ENCODE peak calls at places on chromosomes 1 and 21, in eight cellular contexts. One of them, this sample, is unnamed.

GRCh38 chr21:44953628-44954021 is 13.8 kb downstream of the SLX9 start:
- DNase-seq in CD8-positive, alpha-beta T cell: no peak
- DNase-seq in pancreas: peak
- DNase-seq in brain microvascular endothelial cell: no peak
- DNase-seq in HL-60: no peak
- DNase-seq in fibroblast of the aortic adventitia: no peak
- DNase-seq in adrenal gland: no peak
- DNase-seq in colonic mucosa: no peak
- DNase-seq in this sample: no peak

GRCh38 chr1:180182721-180183311 is 28.1 kb downstream of the QSOX1 start:
- DNase-seq in adrenal gland: no peak
- DNase-seq in HL-60: no peak
- DNase-seq in colonic mucosa: no peak
- DNase-seq in brain microvascular endothelial cell: no peak
- DNase-seq in fibroblast of the aortic adventitia: no peak
- DNase-seq in pancreas: no peak
- DNase-seq in CD8-positive, alpha-beta T cell: no peak
- DNase-seq in this sample: no peak

GRCh38 chr1:186487163-186487562 is 26.2 kb upstream of the PDC start:
- DNase-seq in colonic mucosa: no peak
- DNase-seq in CD8-positive, alpha-beta T cell: no peak
- DNase-seq in adrenal gland: no peak
- DNase-seq in pancreas: no peak
- DNase-seq in brain microvascular endothelial cell: peak
- DNase-seq in HL-60: no peak
- DNase-seq in fibroblast of the aortic adventitia: no peak
- DNase-seq in this sample: no peak

GRCh38 chr1:41438711-41439110 is 45.8 kb downstream of the EDN2 start:
- DNase-seq in HL-60: no peak
- DNase-seq in colonic mucosa: no peak
- DNase-seq in fibroblast of the aortic adventitia: no peak
- DNase-seq in CD8-positive, alpha-beta T cell: no peak
- DNase-seq in pancreas: no peak
- DNase-seq in brain microvascular endothelial cell: no peak
- DNase-seq in adrenal gland: no peak
- DNase-seq in this sample: no peak

GRCh38 chr1:89516055-89516454 is 8.6 kb upstream of the LRRC8B start:
- DNase-seq in adrenal gland: no peak
- DNase-seq in HL-60: no peak
- DNase-seq in brain microvascular endothelial cell: peak
- DNase-seq in fibroblast of the aortic adventitia: peak
- DNase-seq in pancreas: no peak
- DNase-seq in colonic mucosa: no peak
- DNase-seq in CD8-positive, alpha-beta T cell: no peak
- DNase-seq in this sample: no peak

GRCh38 chr1:184661801-184662200 is 92.9 kb downstream of the EDEM3 start:
- DNase-seq in adrenal gland: no peak
- DNase-seq in fibroblast of the aortic adventitia: no peak
- DNase-seq in brain microvascular endothelial cell: no peak
- DNase-seq in CD8-positive, alpha-beta T cell: no peak
- DNase-seq in colonic mucosa: no peak
- DNase-seq in pancreas: no peak
- DNase-seq in HL-60: no peak
- DNase-seq in this sample: no peak

GRCh38 chr1:45612941-45613579 is 10.8 kb downstream of the CCDC17 start:
- DNase-seq in adrenal gland: no peak
- DNase-seq in CD8-positive, alpha-beta T cell: no peak
- DNase-seq in brain microvascular endothelial cell: no peak
- DNase-seq in colonic mucosa: no peak
- DNase-seq in fibroblast of the aortic adventitia: no peak
- DNase-seq in HL-60: no peak
- DNase-seq in pancreas: no peak
- DNase-seq in this sample: no peak

GRCh38 chr1:208203127-208203847 is 40.9 kb downstream of the PLXNA2 start:
- DNase-seq in HL-60: no peak
- DNase-seq in brain microvascular endothelial cell: peak
- DNase-seq in pancreas: peak
- DNase-seq in CD8-positive, alpha-beta T cell: no peak
- DNase-seq in fibroblast of the aortic adventitia: peak
- DNase-seq in colonic mucosa: peak
- DNase-seq in adrenal gland: no peak
- DNase-seq in this sample: no peak

GRCh38 chr1:114551400-114551799 is 30.0 kb downstream of the BCAS2 start:
- DNase-seq in pancreas: no peak
- DNase-seq in HL-60: no peak
- DNase-seq in brain microvascular endothelial cell: peak
- DNase-seq in fibroblast of the aortic adventitia: no peak
- DNase-seq in CD8-positive, alpha-beta T cell: no peak
- DNase-seq in colonic mucosa: no peak
- DNase-seq in adrenal gland: no peak
- DNase-seq in this sample: no peak

DNA sequence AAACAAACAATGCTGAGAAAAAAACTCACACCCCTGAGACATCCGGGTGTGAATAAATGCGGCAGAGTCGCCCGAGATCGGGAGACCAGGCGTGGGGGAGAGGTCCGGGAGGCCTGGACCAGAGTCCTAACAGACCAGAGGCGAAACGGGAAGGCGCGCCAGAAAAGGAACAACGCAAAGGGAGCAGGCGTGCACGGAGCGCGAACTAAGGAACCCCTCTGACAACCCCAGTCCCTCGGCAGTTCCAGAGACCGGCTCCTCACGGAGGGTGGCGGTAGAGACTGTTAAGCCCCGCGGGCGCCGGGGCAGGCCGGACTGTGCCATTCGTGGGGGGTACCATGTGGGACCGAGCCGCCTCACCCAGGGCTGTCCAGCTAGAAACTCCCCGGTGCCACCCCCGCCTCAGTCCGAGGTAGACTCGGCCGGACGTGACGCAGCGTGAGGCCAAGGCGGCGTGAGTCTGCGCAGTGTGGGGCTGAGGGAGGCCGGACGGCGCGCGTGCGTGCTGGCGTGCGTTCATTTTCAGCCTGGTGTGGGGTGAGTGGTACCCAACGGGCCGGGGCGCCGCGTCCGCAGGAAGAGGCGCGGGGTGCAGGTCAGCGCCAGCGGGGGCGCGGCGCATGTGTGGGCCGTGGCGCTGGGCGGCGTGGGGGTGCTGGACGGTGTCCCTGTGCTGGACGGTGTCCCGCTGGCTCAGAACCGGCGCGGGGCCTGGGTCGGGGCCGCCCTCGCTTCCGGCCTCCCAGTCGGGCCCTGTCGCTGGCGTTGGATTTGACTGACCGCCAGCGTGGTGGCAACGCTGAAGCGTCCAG is at the start of gene PARK7:
- DNase-seq in HL-60: peak
- DNase-seq in colonic mucosa: peak
- DNase-seq in brain microvascular endothelial cell: peak
- DNase-seq in fibroblast of the aortic adventitia: peak
- DNase-seq in adrenal gland: peak
- DNase-seq in CD8-positive, alpha-beta T cell: peak
- DNase-seq in pancreas: peak
- DNase-seq in this sample: peak
- TF ChIP-seq CTCF in HL-60: peak
- TF ChIP-seq CTCF in colonic mucosa: no peak
- TF ChIP-seq CTCF in brain microvascular endothelial cell: peak
- TF ChIP-seq CTCF in fibroblast of the aortic adventitia: peak
- TF ChIP-seq CTCF in adrenal gland: peak
- TF ChIP-seq CTCF in CD8-positive, alpha-beta T cell: peak
- TF ChIP-seq CTCF in pancreas: peak
- TF ChIP-seq CTCF in this sample: peak

GRCh38 chr1:243483084-243483845 is 227.4 kb downstream of the SDCCAG8 start:
- DNase-seq in brain microvascular endothelial cell: no peak
- DNase-seq in HL-60: no peak
- DNase-seq in fibroblast of the aortic adventitia: no peak
- DNase-seq in CD8-positive, alpha-beta T cell: no peak
- DNase-seq in pancreas: no peak
- DNase-seq in adrenal gland: no peak
- DNase-seq in colonic mucosa: no peak
- DNase-seq in this sample: no peak
- H3K4me3 ChIP-seq in brain microvascular endothelial cell: peak
- H3K4me3 ChIP-seq in HL-60: no peak
- H3K4me3 ChIP-seq in fibroblast of the aortic adventitia: no peak
- H3K4me3 ChIP-seq in CD8-positive, alpha-beta T cell: peak
- H3K4me3 ChIP-seq in pancreas: peak
- H3K4me3 ChIP-seq in adrenal gland: peak
- H3K4me3 ChIP-seq in colonic mucosa: peak
- H3K4me3 ChIP-seq in this sample: peak

DNA sequence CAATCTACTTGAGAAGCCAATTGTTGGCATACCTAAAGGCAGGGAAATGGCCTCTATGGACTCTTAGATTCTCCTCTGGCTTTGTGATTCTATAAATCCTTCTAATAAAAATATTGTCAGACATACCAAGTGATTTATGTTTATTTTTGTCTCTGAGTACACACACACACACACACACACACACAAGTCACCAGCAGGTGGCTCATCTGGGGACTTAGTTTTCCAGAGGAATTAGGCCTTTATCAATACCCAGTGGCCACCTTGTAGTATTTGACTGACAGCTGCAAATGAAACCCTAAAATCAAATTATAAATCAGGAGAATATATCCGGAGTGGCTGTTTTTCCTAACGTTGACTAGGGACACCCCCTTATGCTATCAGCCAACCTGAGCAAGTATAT is 258.5 kb downstream of the BRINP2 start:
- DNase-seq in brain microvascular endothelial cell: no peak
- DNase-seq in CD8-positive, alpha-beta T cell: no peak
- DNase-seq in colonic mucosa: no peak
- DNase-seq in HL-60: no peak
- DNase-seq in pancreas: no peak
- DNase-seq in adrenal gland: no peak
- DNase-seq in fibroblast of the aortic adventitia: no peak
- DNase-seq in this sample: no peak
- TF ChIP-seq CTCF in brain microvascular endothelial cell: no peak
- TF ChIP-seq CTCF in CD8-positive, alpha-beta T cell: no peak
- TF ChIP-seq CTCF in colonic mucosa: no peak
- TF ChIP-seq CTCF in HL-60: no peak
- TF ChIP-seq CTCF in pancreas: no peak
- TF ChIP-seq CTCF in adrenal gland: no peak
- TF ChIP-seq CTCF in fibroblast of the aortic adventitia: no peak
- TF ChIP-seq CTCF in this sample: no peak

GRCh38 chr1:119338757-119339156 is 29.8 kb upstream of the HAO2 start:
- DNase-seq in adrenal gland: no peak
- DNase-seq in fibroblast of the aortic adventitia: no peak
- DNase-seq in brain microvascular endothelial cell: no peak
- DNase-seq in pancreas: no peak
- DNase-seq in CD8-positive, alpha-beta T cell: no peak
- DNase-seq in colonic mucosa: no peak
- DNase-seq in HL-60: no peak
- DNase-seq in this sample: no peak
- H3K4me3 ChIP-seq in adrenal gland: no peak
- H3K4me3 ChIP-seq in fibroblast of the aortic adventitia: no peak
- H3K4me3 ChIP-seq in brain microvascular endothelial cell: no peak
- H3K4me3 ChIP-seq in pancreas: no peak
- H3K4me3 ChIP-seq in CD8-positive, alpha-beta T cell: no peak
- H3K4me3 ChIP-seq in colonic mucosa: no peak
- H3K4me3 ChIP-seq in HL-60: no peak
- H3K4me3 ChIP-seq in this sample: no peak

GRCh38 chr1:32893198-32894018 is 7.1 kb downstream of the HPCA start:
- DNase-seq in fibroblast of the aortic adventitia: no peak
- DNase-seq in HL-60: no peak
- DNase-seq in CD8-positive, alpha-beta T cell: no peak
- DNase-seq in brain microvascular endothelial cell: no peak
- DNase-seq in pancreas: peak
- DNase-seq in adrenal gland: no peak
- DNase-seq in colonic mucosa: peak
- DNase-seq in this sample: no peak

GRCh38 chr1:32894019-32894600 is 7.1 kb downstream of the TMEM54 start:
- DNase-seq in adrenal gland: no peak
- DNase-seq in colonic mucosa: no peak
- DNase-seq in pancreas: peak
- DNase-seq in HL-60: no peak
- DNase-seq in fibroblast of the aortic adventitia: no peak
- DNase-seq in brain microvascular endothelial cell: no peak
- DNase-seq in CD8-positive, alpha-beta T cell: no peak
- DNase-seq in this sample: no peak

GRCh38 chr1:32891630-32892029 is 5.3 kb downstream of the HPCA start:
- DNase-seq in pancreas: no peak
- DNase-seq in fibroblast of the aortic adventitia: no peak
- DNase-seq in colonic mucosa: no peak
- DNase-seq in HL-60: no peak
- DNase-seq in brain microvascular endothelial cell: no peak
- DNase-seq in CD8-positive, alpha-beta T cell: no peak
- DNase-seq in adrenal gland: no peak
- DNase-seq in this sample: no peak

GRCh38 chr1:32891241-32891570 is 4.9 kb downstream of the HPCA start:
- DNase-seq in pancreas: peak
- DNase-seq in HL-60: no peak
- DNase-seq in brain microvascular endothelial cell: no peak
- DNase-seq in adrenal gland: no peak
- DNase-seq in CD8-positive, alpha-beta T cell: no peak
- DNase-seq in colonic mucosa: no peak
- DNase-seq in fibroblast of the aortic adventitia: no peak
- DNase-seq in this sample: no peak

GRCh38 chr1:32892368-32893197 is 6.3 kb downstream of the HPCA start:
- DNase-seq in brain microvascular endothelial cell: no peak
- DNase-seq in colonic mucosa: peak
- DNase-seq in pancreas: peak
- DNase-seq in fibroblast of the aortic adventitia: no peak
- DNase-seq in adrenal gland: no peak
- DNase-seq in HL-60: no peak
- DNase-seq in CD8-positive, alpha-beta T cell: no peak
- DNase-seq in this sample: no peak
- TF ChIP-seq CTCF in brain microvascular endothelial cell: no peak
- TF ChIP-seq CTCF in colonic mucosa: peak
- TF ChIP-seq CTCF in pancreas: peak
- TF ChIP-seq CTCF in fibroblast of the aortic adventitia: peak
- TF ChIP-seq CTCF in adrenal gland: no peak
- TF ChIP-seq CTCF in HL-60: no peak
- TF ChIP-seq CTCF in CD8-positive, alpha-beta T cell: no peak
- TF ChIP-seq CTCF in this sample: peak

This sample was measured in retinal pigment epithelial cell.